ENCODE peak calls at places on chromosomes 4 and X, in ten cellular contexts. One of them, this sample, is unnamed.

GRCh38 chr4:133151681-133152329 is 2.7 kb downstream of the PCDH10 start:
- DNase-seq in left cardiac atrium: no peak
- DNase-seq in foreskin fibroblast: peak; percentile 21
- DNase-seq in kidney epithelial cell: no peak
- DNase-seq in H9: peak; percentile 73
- DNase-seq in AG08396: no peak
- DNase-seq in NCI-H187: no peak
- DNase-seq in CD8-positive, alpha-beta memory T cell: no peak
- DNase-seq in GM13977: peak; percentile 21
- DNase-seq in lung: no peak
- DNase-seq in this sample: no peak

GRCh38 chrX:101062171-101062570 is 10.3 kb upstream of the TRMT2B start:
- DNase-seq in left cardiac atrium: no peak
- DNase-seq in foreskin fibroblast: peak; percentile 48
- DNase-seq in kidney epithelial cell: no peak
- DNase-seq in H9: no peak
- DNase-seq in AG08396: no peak
- DNase-seq in NCI-H187: no peak
- DNase-seq in CD8-positive, alpha-beta memory T cell: no peak
- DNase-seq in GM13977: no peak
- DNase-seq in lung: no peak
- DNase-seq in this sample: no peak

GRCh38 chrX:116824785-116825184 is 362.0 kb upstream of the CT83 start:
- DNase-seq in left cardiac atrium: no peak
- DNase-seq in foreskin fibroblast: no peak
- DNase-seq in kidney epithelial cell: no peak
- DNase-seq in H9: no peak
- DNase-seq in AG08396: no peak
- DNase-seq in NCI-H187: no peak
- DNase-seq in CD8-positive, alpha-beta memory T cell: no peak
- DNase-seq in GM13977: no peak
- DNase-seq in lung: no peak
- DNase-seq in this sample: no peak

GRCh38 chrX:56794831-56795230 is 65.8 kb downstream of the NBDY start:
- DNase-seq in left cardiac atrium: no peak
- DNase-seq in foreskin fibroblast: no peak
- DNase-seq in kidney epithelial cell: no peak
- DNase-seq in H9: no peak
- DNase-seq in AG08396: no peak
- DNase-seq in NCI-H187: no peak
- DNase-seq in CD8-positive, alpha-beta memory T cell: no peak
- DNase-seq in GM13977: no peak
- DNase-seq in lung: peak; percentile 15
- DNase-seq in this sample: no peak

GRCh38 chr4:183908284-183908683 is 3.2 kb downstream of the STOX2 start:
- DNase-seq in left cardiac atrium: no peak
- DNase-seq in foreskin fibroblast: no peak
- DNase-seq in kidney epithelial cell: no peak
- DNase-seq in H9: no peak
- DNase-seq in AG08396: no peak
- DNase-seq in NCI-H187: no peak
- DNase-seq in CD8-positive, alpha-beta memory T cell: no peak
- DNase-seq in GM13977: no peak
- DNase-seq in lung: no peak
- DNase-seq in this sample: no peak

GRCh38 chr4:115453416-115453815 is 340.0 kb upstream of the NDST4 start:
- DNase-seq in left cardiac atrium: no peak
- DNase-seq in foreskin fibroblast: no peak
- DNase-seq in kidney epithelial cell: no peak
- DNase-seq in H9: no peak
- DNase-seq in AG08396: no peak
- DNase-seq in NCI-H187: no peak
- DNase-seq in CD8-positive, alpha-beta memory T cell: no peak
- DNase-seq in GM13977: no peak
- DNase-seq in lung: no peak
- DNase-seq in this sample: no peak

GRCh38 chr4:6668391-6668790 is 25.3 kb upstream of the S100P start:
- DNase-seq in left cardiac atrium: no peak
- DNase-seq in foreskin fibroblast: peak; percentile 25
- DNase-seq in kidney epithelial cell: peak; percentile 51
- DNase-seq in H9: no peak
- DNase-seq in AG08396: peak; percentile 74
- DNase-seq in NCI-H187: no peak
- DNase-seq in CD8-positive, alpha-beta memory T cell: no peak
- DNase-seq in GM13977: no peak
- DNase-seq in lung: no peak
- DNase-seq in this sample: peak; percentile 72

GRCh38 chrX:150162141-150162540 is 201.0 kb upstream of the MAMLD1 start:
- DNase-seq in left cardiac atrium: no peak
- DNase-seq in foreskin fibroblast: peak; percentile 35
- DNase-seq in kidney epithelial cell: no peak
- DNase-seq in H9: no peak
- DNase-seq in AG08396: no peak
- DNase-seq in NCI-H187: no peak
- DNase-seq in CD8-positive, alpha-beta memory T cell: no peak
- DNase-seq in GM13977: no peak
- DNase-seq in lung: no peak
- DNase-seq in this sample: peak; percentile 22

GRCh38 chr4:986949-987688 is at the start of gene IDUA:
- DNase-seq in left cardiac atrium: peak; percentile 88
- DNase-seq in foreskin fibroblast: peak; percentile 91
- DNase-seq in kidney epithelial cell: no peak
- DNase-seq in H9: peak; percentile 73
- DNase-seq in AG08396: peak; percentile 90
- DNase-seq in NCI-H187: no peak
- DNase-seq in CD8-positive, alpha-beta memory T cell: peak; percentile 91
- DNase-seq in GM13977: peak; percentile 95
- DNase-seq in lung: peak; percentile 85
- DNase-seq in this sample: peak; percentile 83

GRCh38 chr4:8768357-8768999 is 103.2 kb downstream of the HMX1 start:
- DNase-seq in left cardiac atrium: peak; percentile 6
- DNase-seq in foreskin fibroblast: no peak
- DNase-seq in kidney epithelial cell: no peak
- DNase-seq in H9: no peak
- DNase-seq in AG08396: no peak
- DNase-seq in NCI-H187: no peak
- DNase-seq in CD8-positive, alpha-beta memory T cell: peak; percentile 22
- DNase-seq in GM13977: no peak
- DNase-seq in lung: no peak
- DNase-seq in this sample: no peak

GRCh38 chr4:166174717-166175510 is 301.9 kb downstream of the TLL1 start:
- DNase-seq in left cardiac atrium: no peak
- DNase-seq in foreskin fibroblast: peak; percentile 14
- DNase-seq in kidney epithelial cell: no peak
- DNase-seq in H9: no peak
- DNase-seq in AG08396: no peak
- DNase-seq in NCI-H187: no peak
- DNase-seq in CD8-positive, alpha-beta memory T cell: no peak
- DNase-seq in GM13977: no peak
- DNase-seq in lung: no peak
- DNase-seq in this sample: no peak

GRCh38 chr4:177492022-177492421 is 49.8 kb upstream of the AGA start:
- DNase-seq in left cardiac atrium: no peak
- DNase-seq in foreskin fibroblast: peak; percentile 19
- DNase-seq in kidney epithelial cell: no peak
- DNase-seq in H9: no peak
- DNase-seq in AG08396: no peak
- DNase-seq in NCI-H187: no peak
- DNase-seq in CD8-positive, alpha-beta memory T cell: no peak
- DNase-seq in GM13977: no peak
- DNase-seq in lung: no peak
- DNase-seq in this sample: no peak

GRCh38 chr4:151624606-151625565 is 135.9 kb downstream of the GATB start:
- DNase-seq in left cardiac atrium: no peak
- DNase-seq in foreskin fibroblast: no peak
- DNase-seq in kidney epithelial cell: no peak
- DNase-seq in H9: no peak
- DNase-seq in AG08396: no peak
- DNase-seq in NCI-H187: no peak
- DNase-seq in CD8-positive, alpha-beta memory T cell: no peak
- DNase-seq in GM13977: no peak
- DNase-seq in lung: no peak
- DNase-seq in this sample: no peak

GRCh38 chr4:98626350-98626749 is 32.1 kb downstream of the TSPAN5 start:
- DNase-seq in left cardiac atrium: peak; percentile 34
- DNase-seq in foreskin fibroblast: peak; percentile 90
- DNase-seq in kidney epithelial cell: peak; percentile 80
- DNase-seq in H9: peak; percentile 70
- DNase-seq in AG08396: peak; percentile 66
- DNase-seq in NCI-H187: no peak
- DNase-seq in CD8-positive, alpha-beta memory T cell: no peak
- DNase-seq in GM13977: no peak
- DNase-seq in lung: no peak
- DNase-seq in this sample: peak; percentile 52

GRCh38 chr4:48575964-48576363 is 85.9 kb downstream of the ZAR1 start:
- DNase-seq in left cardiac atrium: no peak
- DNase-seq in foreskin fibroblast: peak; percentile 60
- DNase-seq in kidney epithelial cell: no peak
- DNase-seq in H9: no peak
- DNase-seq in AG08396: peak; percentile 8
- DNase-seq in NCI-H187: no peak
- DNase-seq in CD8-positive, alpha-beta memory T cell: no peak
- DNase-seq in GM13977: no peak
- DNase-seq in lung: no peak
- DNase-seq in this sample: no peak

GRCh38 chrX:40050532-40050931 is 47.2 kb downstream of the BCOR start:
- DNase-seq in left cardiac atrium: no peak
- DNase-seq in foreskin fibroblast: no peak
- DNase-seq in kidney epithelial cell: no peak
- DNase-seq in H9: no peak
- DNase-seq in AG08396: no peak
- DNase-seq in NCI-H187: no peak
- DNase-seq in CD8-positive, alpha-beta memory T cell: no peak
- DNase-seq in GM13977: no peak
- DNase-seq in lung: no peak
- DNase-seq in this sample: no peak

GRCh38 chrX:139642241-139642927 is 65.6 kb downstream of the MCF2 start:
- DNase-seq in left cardiac atrium: no peak
- DNase-seq in foreskin fibroblast: no peak
- DNase-seq in kidney epithelial cell: no peak
- DNase-seq in H9: peak; percentile 34
- DNase-seq in AG08396: no peak
- DNase-seq in NCI-H187: no peak
- DNase-seq in CD8-positive, alpha-beta memory T cell: no peak
- DNase-seq in GM13977: no peak
- DNase-seq in lung: no peak
- DNase-seq in this sample: no peak

GRCh38 chr4:72360075-72360474 is 208.9 kb downstream of the ADAMTS3 start:
- DNase-seq in left cardiac atrium: no peak
- DNase-seq in foreskin fibroblast: no peak
- DNase-seq in kidney epithelial cell: no peak
- DNase-seq in H9: no peak
- DNase-seq in AG08396: no peak
- DNase-seq in NCI-H187: no peak
- DNase-seq in CD8-positive, alpha-beta memory T cell: no peak
- DNase-seq in GM13977: no peak
- DNase-seq in lung: no peak
- DNase-seq in this sample: no peak

GRCh38 chrX:40273356-40274050 is 175.7 kb upstream of the BCOR start:
- DNase-seq in left cardiac atrium: peak; percentile 33
- DNase-seq in foreskin fibroblast: no peak
- DNase-seq in kidney epithelial cell: no peak
- DNase-seq in H9: no peak
- DNase-seq in AG08396: peak; percentile 44
- DNase-seq in NCI-H187: no peak
- DNase-seq in CD8-positive, alpha-beta memory T cell: no peak
- DNase-seq in GM13977: no peak
- DNase-seq in lung: no peak
- DNase-seq in this sample: no peak

GRCh38 chr4:8688041-8688907 is 95.7 kb downstream of the CPZ start:
- DNase-seq in left cardiac atrium: no peak
- DNase-seq in foreskin fibroblast: peak; percentile 8
- DNase-seq in kidney epithelial cell: no peak
- DNase-seq in H9: peak; percentile 79
- DNase-seq in AG08396: peak; percentile 49
- DNase-seq in NCI-H187: no peak
- DNase-seq in CD8-positive, alpha-beta memory T cell: no peak
- DNase-seq in GM13977: no peak
- DNase-seq in lung: no peak
- DNase-seq in this sample: no peak

GRCh38 chr4:165402375-165402774 is 23.6 kb downstream of the CPE start:
- DNase-seq in left cardiac atrium: no peak
- DNase-seq in foreskin fibroblast: no peak
- DNase-seq in kidney epithelial cell: no peak
- DNase-seq in H9: no peak
- DNase-seq in AG08396: no peak
- DNase-seq in NCI-H187: no peak
- DNase-seq in CD8-positive, alpha-beta memory T cell: no peak
- DNase-seq in GM13977: no peak
- DNase-seq in lung: no peak
- DNase-seq in this sample: no peak

GRCh38 chrX:68822641-68823410 is 6.0 kb upstream of the EFNB1 start:
- DNase-seq in left cardiac atrium: peak; percentile 56
- DNase-seq in foreskin fibroblast: peak; percentile 67
- DNase-seq in kidney epithelial cell: no peak
- DNase-seq in H9: peak; percentile 66
- DNase-seq in AG08396: peak; percentile 61
- DNase-seq in NCI-H187: no peak
- DNase-seq in CD8-positive, alpha-beta memory T cell: no peak
- DNase-seq in GM13977: peak; percentile 48
- DNase-seq in lung: no peak
- DNase-seq in this sample: no peak

GRCh38 chrX:13855689-13856425 is 39.0 kb upstream of the GPM6B start:
- DNase-seq in left cardiac atrium: no peak
- DNase-seq in foreskin fibroblast: peak; percentile 27
- DNase-seq in kidney epithelial cell: no peak
- DNase-seq in H9: no peak
- DNase-seq in AG08396: no peak
- DNase-seq in NCI-H187: no peak
- DNase-seq in CD8-positive, alpha-beta memory T cell: no peak
- DNase-seq in GM13977: no peak
- DNase-seq in lung: no peak
- DNase-seq in this sample: no peak

GRCh38 chr4:142128529-142128928 is 492.1 kb downstream of the IL15 start:
- DNase-seq in left cardiac atrium: peak; percentile 24
- DNase-seq in foreskin fibroblast: peak; percentile 31
- DNase-seq in kidney epithelial cell: no peak
- DNase-seq in H9: no peak
- DNase-seq in AG08396: peak; percentile 3
- DNase-seq in NCI-H187: no peak
- DNase-seq in CD8-positive, alpha-beta memory T cell: no peak
- DNase-seq in GM13977: no peak
- DNase-seq in lung: no peak
- DNase-seq in this sample: no peak

GRCh38 chr4:81410695-81411094 is 61.0 kb downstream of the RASGEF1B start:
- DNase-seq in left cardiac atrium: no peak
- DNase-seq in foreskin fibroblast: no peak
- DNase-seq in kidney epithelial cell: no peak
- DNase-seq in H9: no peak
- DNase-seq in AG08396: no peak
- DNase-seq in NCI-H187: no peak
- DNase-seq in CD8-positive, alpha-beta memory T cell: no peak
- DNase-seq in GM13977: no peak
- DNase-seq in lung: no peak
- DNase-seq in this sample: no peak

This sample was measured in PC-9.